ENCODE peak calls at places on chromosomes 7 and 10, in eight cellular contexts. C is Calu3, S is AG04450, K is substantia nigra, V is fibroblast of lung, W is OCI-LY7, G is activated T-cell treated with anti-CD3 and anti-CD28 coated beads for 4 hours, F is GM06990. R is an unnamed sample.

GRCh38 chr7:38020134-38020533 is 99.7 kb downstream of the EPDR1 start:
- DNase-seq in S (no peak), K (no peak), F (no peak), V (peak), W (no peak), G (no peak), C (no peak), R (no peak)

GRCh38 chr7:130982160-130982638 is 248.2 kb upstream of the KLF14 start:
- DNase-seq in S (no peak), C (no peak), K (no peak), V (peak), W (peak), G (no peak), F (no peak), R (no peak)

GRCh38 chr10:80158126-80158525 is 25.6 kb downstream of the PLAC9 start:
- DNase-seq in S (no peak), K (no peak), W (no peak), V (no peak), C (no peak), G (no peak), F (no peak), R (no peak)

GRCh38 chr10:49357895-49358294 is 38.0 kb downstream of the DRGX start:
- DNase-seq in V (no peak), G (no peak), C (no peak), K (no peak), W (no peak), S (no peak), F (no peak), R (no peak)

GRCh38 chr7:1233328-1234048 is 816 bp downstream of the UNCX start:
- DNase-seq in V (no peak), W (no peak), C (no peak), G (no peak), K (no peak), F (no peak), S (no peak), R (no peak)

GRCh38 chr10:60175418-60175817 is 214.3 kb downstream of the ANK3 start:
- DNase-seq in C (no peak), W (no peak), V (peak), K (no peak), G (no peak), F (no peak), S (no peak), R (no peak)

GRCh38 chr10:266974-267425 is 131.7 kb downstream of the ZMYND11 start:
- DNase-seq in S (no peak), F (no peak), V (peak), G (no peak), K (no peak), W (peak), C (no peak), R (no peak)

GRCh38 chr7:99424932-99425730 is 13.5 kb downstream of the PTCD1 start:
- DNase-seq in F (no peak), G (no peak), V (no peak), C (no peak), S (no peak), K (no peak), W (no peak), R (no peak)

GRCh38 chr7:5296015-5296621 is 13.4 kb downstream of the SLC29A4 start:
- DNase-seq in K (no peak), V (no peak), W (no peak), S (no peak), C (no peak), G (peak), F (no peak), R (no peak)

GRCh38 chr7:65798111-65799075 is 74.5 kb upstream of the VKORC1L1 start:
- DNase-seq in V (peak), G (no peak), K (no peak), F (peak), C (no peak), W (peak), S (peak), R (no peak)

GRCh38 chr7:102836977-102837376 is 75.8 kb upstream of the LRRC17 start:
- DNase-seq in K (no peak), W (no peak), G (no peak), C (no peak), F (no peak), V (no peak), S (no peak), R (no peak)

GRCh38 chr7:18859331-18859730 is 258.1 kb downstream of the TWIST1 start:
- DNase-seq in W (no peak), V (no peak), K (no peak), C (no peak), S (no peak), F (no peak), G (no peak), R (no peak)

GRCh38 chr10:119191881-119192280 is 13.3 kb upstream of the PRDX3 start:
- DNase-seq in V (no peak), W (no peak), F (no peak), G (no peak), S (no peak), K (no peak), C (no peak), R (no peak)

GRCh38 chr10:115539142-115539762 is 446.1 kb downstream of the ATRNL1 start:
- DNase-seq in S (no peak), F (no peak), V (no peak), W (no peak), C (no peak), K (no peak), G (no peak), R (no peak)

GRCh38 chr7:104794154-104794553 is 219.9 kb upstream of the KMT2E start:
- DNase-seq in W (no peak), V (no peak), S (no peak), K (no peak), F (no peak), G (no peak), C (no peak), R (no peak)

GRCh38 chr7:2870471-2870941 is 26.4 kb upstream of the GNA12 start:
- DNase-seq in S (no peak), G (peak), W (peak), C (peak), V (peak), K (no peak), F (no peak), R (peak)

GRCh38 chr7:94195813-94196212 is 191.7 kb upstream of the BET1 start:
- DNase-seq in G (no peak), C (no peak), W (no peak), V (no peak), K (no peak), S (no peak), F (no peak), R (no peak)

GRCh38 chr7:138000081-138000701 is 1.7 kb downstream of the CREB3L2 start:
- DNase-seq in K (no peak), C (no peak), W (peak), S (peak), F (no peak), V (peak), G (no peak), R (peak)

GRCh38 chr7:1057416-1058291 is 13.3 kb downstream of the GPR146 start:
- DNase-seq in W (no peak), C (no peak), V (no peak), F (no peak), K (no peak), G (no peak), S (no peak), R (no peak)

GRCh38 chr10:95860486-95861040 is 47.2 kb upstream of the CC2D2B start:
- DNase-seq in C (no peak), K (no peak), V (peak), S (no peak), G (no peak), F (no peak), W (no peak), R (no peak)

GRCh38 chr7:129538790-129539189 is 36.5 kb downstream of the SMKR1 start:
- DNase-seq in F (no peak), C (no peak), W (no peak), V (no peak), G (no peak), K (no peak), S (no peak), R (no peak)

GRCh38 chr10:16437540-16437894 is 707 bp downstream of the PTER start:
- DNase-seq in W (peak), K (no peak), S (no peak), V (no peak), C (no peak), F (no peak), G (no peak), R (no peak)

GRCh38 chr7:132141109-132141508 is 435.2 kb downstream of the PLXNA4 start:
- DNase-seq in K (no peak), F (no peak), C (no peak), V (peak), W (no peak), S (no peak), G (no peak), R (no peak)

GRCh38 chr10:70656489-70656888 is 15.8 kb upstream of the ADAMTS14 start:
- DNase-seq in K (no peak), C (no peak), W (no peak), V (peak), F (no peak), S (peak), G (peak), R (no peak)